ENCODE peak calls at places on chromosome 3, in nine cellular contexts. F is lower lobe of right lung, D is heart right ventricle, P is astrocyte, G is iPS DF 6.9, K is GM06990, B is mesendoderm, X is HCT116, S is kidney epithelial cell. U is an unnamed sample.

GRCh38 chr3:114892117-114892870 is 254.8 kb downstream of the ZBTB20 start:
- DNase-seq in D (no peak), X (no peak), P (no peak), B (no peak), G (no peak), F (no peak), S (no peak), K (no peak), U (no peak)

GRCh38 chr3:126846316-126846715 is 136.6 kb upstream of the PLXNA1 start:
- DNase-seq in S (no peak), K (no peak), X (no peak), P (peak; percentile 43), B (no peak), G (no peak), D (no peak), F (no peak), U (no peak)

GRCh38 chr3:197015790-197016705 is 13.6 kb downstream of the MELTF start:
- DNase-seq in P (no peak), B (no peak), X (no peak), D (no peak), S (no peak), F (no peak), G (no peak), K (no peak), U (no peak)

GRCh38 chr3:193016437-193016887 is 98.8 kb upstream of the MB21D2 start:
- DNase-seq in D (peak; percentile 57), X (no peak), S (no peak), K (no peak), G (peak; percentile 43), P (peak; percentile 16), B (peak; percentile 52), F (no peak), U (no peak)

GRCh38 chr3:197889204-197889930 is 60.6 kb upstream of the RPL35A start:
- DNase-seq in X (peak; percentile 8), S (peak; percentile 18), B (peak; percentile 75), K (no peak), F (no peak), P (no peak), D (no peak), G (no peak), U (no peak)

GRCh38 chr3:21766002-21766401 is 15.0 kb upstream of the ZNF385D start:
- DNase-seq in X (no peak), K (no peak), G (no peak), F (no peak), P (no peak), D (no peak), S (no peak), B (no peak), U (no peak)

GRCh38 chr3:113018461-113019181 is 27.8 kb downstream of the GTPBP8 start:
- DNase-seq in G (no peak), X (no peak), S (no peak), K (no peak), B (no peak), D (no peak), F (no peak), P (peak; percentile 6), U (no peak)

GRCh38 chr3:177823701-177824189 is 626.5 kb upstream of the TBL1XR1 start:
- DNase-seq in B (no peak), X (no peak), K (no peak), G (no peak), D (no peak), S (no peak), F (no peak), P (no peak), U (no peak)

GRCh38 chr3:133490468-133491351 is 82.8 kb upstream of the CDV3 start:
- DNase-seq in P (no peak), D (no peak), S (no peak), F (no peak), G (no peak), B (no peak), K (peak; percentile 91), X (no peak), U (peak; percentile 56)

GRCh38 chr3:131454501-131454900 is 48.3 kb downstream of the MRPL3 start:
- DNase-seq in G (no peak), X (no peak), F (no peak), S (peak; percentile 37), D (no peak), K (no peak), B (no peak), P (peak; percentile 55), U (no peak)

GRCh38 chr3:179558742-179559364 is 3.9 kb upstream of the ACTL6A start:
- DNase-seq in P (peak; percentile 46), D (peak; percentile 39), S (no peak), K (no peak), F (no peak), G (no peak), B (peak; percentile 77), X (peak; percentile 57), U (no peak)

GRCh38 chr3:63940389-63940757 is 28.2 kb upstream of the SCAANT1 start:
- DNase-seq in X (no peak), S (no peak), B (no peak), F (no peak), G (no peak), K (no peak), D (no peak), P (peak; percentile 90), U (no peak)

GRCh38 chr3:12490547-12490946 is 6.3 kb downstream of the TSEN2 start:
- DNase-seq in D (no peak), B (no peak), K (no peak), G (no peak), F (no peak), S (no peak), P (no peak), X (no peak), U (no peak)

GRCh38 chr3:177337548-177338331 is 140.5 kb upstream of the TBL1XR1 start:
- DNase-seq in B (no peak), K (peak; percentile 73), D (no peak), F (no peak), X (no peak), S (no peak), P (peak; percentile 85), G (no peak), U (peak; percentile 15)

GRCh38 chr3:128426128-128426921 is 40.4 kb downstream of the DNAJB8 start:
- DNase-seq in S (no peak), D (peak; percentile 56), F (peak; percentile 64), B (peak; percentile 55), X (no peak), P (no peak), K (peak; percentile 63), G (no peak), U (peak; percentile 61)

GRCh38 chr3:44721231-44722102 is 8.0 kb upstream of the ZNF501 start:
- DNase-seq in B (peak; percentile 48), P (peak; percentile 13), S (no peak), F (no peak), D (no peak), X (no peak), K (no peak), G (no peak), U (no peak)

GRCh38 chr3:69999191-70000027 is at the start of gene SAMMSON:
- DNase-seq in K (no peak), D (no peak), G (no peak), X (no peak), B (peak; percentile 13), P (peak; percentile 65), S (no peak), F (no peak), U (no peak)

GRCh38 chr3:120145498-120146285 is 51.4 kb upstream of the GSK3B start:
- DNase-seq in P (peak; percentile 26), S (no peak), G (no peak), K (no peak), X (peak; percentile 55), F (no peak), D (no peak), B (peak; percentile 37), U (no peak)

GRCh38 chr3:16174976-16175901 is 759 bp downstream of the GALNT15 start:
- DNase-seq in D (no peak), G (no peak), B (no peak), F (no peak), S (no peak), K (no peak), P (peak; percentile 33), X (no peak), U (no peak)
- H3K4me3 ChIP-seq in D (peak overlapping the region; percentile 34), G (no peak overlapping the region), B (no peak overlapping the region), F (peak overlapping the region; percentile 42), S (no peak overlapping the region), K (no peak overlapping the region), P (peak overlapping the region; percentile 0), X (no peak overlapping the region), U (no peak overlapping the region)

GRCh38 chr3:100754563-100755334 is 45.5 kb downstream of the TFG start:
- DNase-seq in K (no peak), S (no peak), F (no peak), B (no peak), P (no peak), D (no peak), X (no peak), G (no peak), U (no peak)
- H3K36me3 ChIP-seq in K (peaks cover 2% of the 10 kb centered on the region), S (peaks cover 2% of the 10 kb centered on the region), F (peaks cover 49% of the 10 kb centered on the region), B (no peaks in the 10 kb centered on the region), P (peaks cover 26% of the 10 kb centered on the region), D (peaks cover under 1% of the 10 kb centered on the region), X (peaks cover 2% of the 10 kb centered on the region), G (no peaks in the 10 kb centered on the region), U (peaks cover 5% of the 10 kb centered on the region)

GRCh38 chr3:143972495-143973351 is 1.1 kb downstream of the DIPK2A start:
- DNase-seq in X (peak; percentile 63), G (peak; percentile 25), S (no peak), F (peak; percentile 95), B (peak; percentile 92), D (peak; percentile 75), P (peak; percentile 71), K (peak; percentile 92), U (peak; percentile 65)

GRCh38 chr3:143971367-143972154 is at the start of gene DIPK2A:
- DNase-seq in F (peak; percentile 97), P (peak; percentile 89), S (peak; percentile 61), B (peak; percentile 98), G (peak; percentile 71), K (peak; percentile 99), D (peak; percentile 96), X (peak; percentile 88), U (peak; percentile 94)

GRCh38 chr3:143970773-143971366 is 753 bp upstream of the DIPK2A start:
- DNase-seq in B (peak; percentile 77), X (peak; percentile 22), D (peak; percentile 52), F (peak; percentile 73), K (peak; percentile 81), G (peak; percentile 22), S (no peak), P (peak; percentile 33), U (peak; percentile 42)

GRCh38 chr3:143973352-143974021 is 1.9 kb downstream of the DIPK2A start:
- DNase-seq in D (no peak), G (no peak), F (no peak), K (no peak), X (no peak), B (no peak), P (no peak), S (no peak), U (no peak)

GRCh38 chr3:143972155-143972494 is 502 bp downstream of the DIPK2A start:
- DNase-seq in P (no peak), K (no peak), D (no peak), G (no peak), F (no peak), S (no peak), X (no peak), B (no peak), U (no peak)
- H3K4me3 ChIP-seq in P (peak overlapping the region; percentile 77), K (peak overlapping the region; percentile 98), D (peak overlapping the region; percentile 94), G (peak overlapping the region; percentile 87), F (peak overlapping the region; percentile 93), S (peak overlapping the region; percentile 69), X (peak overlapping the region; percentile 91), B (peak overlapping the region; percentile 49), U (peak overlapping the region; percentile 61)

DNA sequence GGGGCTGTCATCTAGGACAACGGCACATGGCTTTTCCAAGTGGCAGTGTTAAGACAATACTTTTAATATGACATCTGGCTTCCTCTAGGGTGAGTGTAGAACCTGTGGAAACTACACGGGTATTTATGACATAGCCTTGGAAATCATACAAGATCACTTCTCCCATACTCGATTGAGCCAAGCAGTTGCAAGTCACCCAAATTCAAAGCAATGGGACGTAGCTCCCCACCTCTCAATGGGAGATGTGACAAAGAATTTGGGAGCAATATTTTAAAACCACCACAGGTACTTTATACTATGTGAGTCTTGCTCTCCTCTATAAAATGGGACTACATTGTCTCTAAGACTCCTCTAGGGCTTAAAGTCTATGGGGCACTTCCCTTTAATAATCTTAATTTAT is 93.5 kb downstream of the TGFBR2 start:
- DNase-seq in K (no peak), F (no peak), X (no peak), S (no peak), P (no peak), D (no peak), G (no peak), B (no peak), U (peak; percentile 3)
- H3K36me3 ChIP-seq in K (no peaks in the 10 kb centered on the region), F (peaks cover 21% of the 10 kb centered on the region), X (peaks cover 7% of the 10 kb centered on the region), S (peaks cover 1% of the 10 kb centered on the region), P (peaks cover 8% of the 10 kb centered on the region), D (peaks cover 3% of the 10 kb centered on the region), G (no peaks in the 10 kb centered on the region), B (no peaks in the 10 kb centered on the region), U (no peaks in the 10 kb centered on the region)

U was measured in naive thymus-derived CD4-positive, alpha-beta T cell.